ENCODE peak calls at places on chromosomes 11 and 22, in nine cellular contexts. One of them, this sample, is unnamed.

GRCh38 chr22:42856179-42856864 is 751 bp downstream of the ARFGAP3 start:
- DNase-seq in naive thymus-derived CD4-positive, alpha-beta T cell: peak; percentile 51
- DNase-seq in astrocyte: no peak
- DNase-seq in adrenal gland: peak; percentile 89
- DNase-seq in CD4-positive, alpha-beta memory T cell: peak; percentile 68
- DNase-seq in A549: no peak
- DNase-seq in iPS DF 6.9: no peak
- DNase-seq in IMR-90: peak; percentile 22
- DNase-seq in body of pancreas: peak; percentile 82
- DNase-seq in this sample: peak; percentile 15

GRCh38 chr11:101759771-101760450 is 154.9 kb upstream of the CEP126 start:
- DNase-seq in naive thymus-derived CD4-positive, alpha-beta T cell: no peak
- DNase-seq in astrocyte: no peak
- DNase-seq in adrenal gland: no peak
- DNase-seq in CD4-positive, alpha-beta memory T cell: no peak
- DNase-seq in A549: peak; percentile 7
- DNase-seq in iPS DF 6.9: no peak
- DNase-seq in IMR-90: peak; percentile 23
- DNase-seq in body of pancreas: no peak
- DNase-seq in this sample: no peak

GRCh38 chr22:48347311-48347710 is 1480.4 kb downstream of the BRD1 start:
- DNase-seq in naive thymus-derived CD4-positive, alpha-beta T cell: no peak
- DNase-seq in astrocyte: no peak
- DNase-seq in adrenal gland: no peak
- DNase-seq in CD4-positive, alpha-beta memory T cell: no peak
- DNase-seq in A549: no peak
- DNase-seq in iPS DF 6.9: no peak
- DNase-seq in IMR-90: no peak
- DNase-seq in body of pancreas: no peak
- DNase-seq in this sample: no peak

GRCh38 chr11:122723576-122723975 is 68.1 kb downstream of the UBASH3B start:
- DNase-seq in naive thymus-derived CD4-positive, alpha-beta T cell: peak; percentile 42
- DNase-seq in astrocyte: peak; percentile 60
- DNase-seq in adrenal gland: no peak
- DNase-seq in CD4-positive, alpha-beta memory T cell: no peak
- DNase-seq in A549: no peak
- DNase-seq in iPS DF 6.9: no peak
- DNase-seq in IMR-90: peak; percentile 45
- DNase-seq in body of pancreas: no peak
- DNase-seq in this sample: peak; percentile 23

GRCh38 chr11:2777871-2778629 is 78.3 kb upstream of the KCNQ1OT1 start:
- DNase-seq in naive thymus-derived CD4-positive, alpha-beta T cell: peak; percentile 17
- DNase-seq in astrocyte: no peak
- DNase-seq in adrenal gland: peak; percentile 20
- DNase-seq in CD4-positive, alpha-beta memory T cell: no peak
- DNase-seq in A549: no peak
- DNase-seq in iPS DF 6.9: no peak
- DNase-seq in IMR-90: no peak
- DNase-seq in body of pancreas: peak; percentile 8
- DNase-seq in this sample: no peak

GRCh38 chr11:134362192-134362901 is 30.6 kb downstream of the GLB1L2 start:
- DNase-seq in naive thymus-derived CD4-positive, alpha-beta T cell: no peak
- DNase-seq in astrocyte: no peak
- DNase-seq in adrenal gland: no peak
- DNase-seq in CD4-positive, alpha-beta memory T cell: no peak
- DNase-seq in A549: no peak
- DNase-seq in iPS DF 6.9: no peak
- DNase-seq in IMR-90: no peak
- DNase-seq in body of pancreas: no peak
- DNase-seq in this sample: no peak

GRCh38 chr22:29477919-29478318 is 2.1 kb upstream of the NEFH start:
- DNase-seq in naive thymus-derived CD4-positive, alpha-beta T cell: no peak
- DNase-seq in astrocyte: no peak
- DNase-seq in adrenal gland: no peak
- DNase-seq in CD4-positive, alpha-beta memory T cell: no peak
- DNase-seq in A549: no peak
- DNase-seq in iPS DF 6.9: no peak
- DNase-seq in IMR-90: no peak
- DNase-seq in body of pancreas: no peak
- DNase-seq in this sample: no peak

GRCh38 chr11:68040121-68040956 is 1.5 kb downstream of the TCIRG1 start:
- DNase-seq in naive thymus-derived CD4-positive, alpha-beta T cell: peak; percentile 55
- DNase-seq in astrocyte: peak; percentile 40
- DNase-seq in adrenal gland: no peak
- DNase-seq in CD4-positive, alpha-beta memory T cell: peak; percentile 64
- DNase-seq in A549: peak; percentile 51
- DNase-seq in iPS DF 6.9: no peak
- DNase-seq in IMR-90: peak; percentile 73
- DNase-seq in body of pancreas: peak; percentile 82
- DNase-seq in this sample: peak; percentile 70

GRCh38 chr22:23175817-23176644 is 4.3 kb upstream of the BCR start:
- DNase-seq in naive thymus-derived CD4-positive, alpha-beta T cell: no peak
- DNase-seq in astrocyte: no peak
- DNase-seq in adrenal gland: no peak
- DNase-seq in CD4-positive, alpha-beta memory T cell: no peak
- DNase-seq in A549: no peak
- DNase-seq in iPS DF 6.9: no peak
- DNase-seq in IMR-90: no peak
- DNase-seq in body of pancreas: no peak
- DNase-seq in this sample: no peak

GRCh38 chr11:57288771-57289579 is 35.8 kb downstream of the TNKS1BP1 start:
- DNase-seq in naive thymus-derived CD4-positive, alpha-beta T cell: no peak
- DNase-seq in astrocyte: peak; percentile 91
- DNase-seq in adrenal gland: no peak
- DNase-seq in CD4-positive, alpha-beta memory T cell: no peak
- DNase-seq in A549: no peak
- DNase-seq in iPS DF 6.9: no peak
- DNase-seq in IMR-90: peak; percentile 96
- DNase-seq in body of pancreas: no peak
- DNase-seq in this sample: no peak

GRCh38 chr11:128965485-128965884 is 22.8 kb upstream of the TP53AIP1 start:
- DNase-seq in naive thymus-derived CD4-positive, alpha-beta T cell: no peak
- DNase-seq in astrocyte: no peak
- DNase-seq in adrenal gland: no peak
- DNase-seq in CD4-positive, alpha-beta memory T cell: no peak
- DNase-seq in A549: no peak
- DNase-seq in iPS DF 6.9: no peak
- DNase-seq in IMR-90: no peak
- DNase-seq in body of pancreas: no peak
- DNase-seq in this sample: no peak

GRCh38 chr22:46113910-46114517 is 36.3 kb upstream of the PPARA start:
- DNase-seq in naive thymus-derived CD4-positive, alpha-beta T cell: no peak
- DNase-seq in astrocyte: no peak
- DNase-seq in adrenal gland: no peak
- DNase-seq in CD4-positive, alpha-beta memory T cell: no peak
- DNase-seq in A549: no peak
- DNase-seq in iPS DF 6.9: no peak
- DNase-seq in IMR-90: no peak
- DNase-seq in body of pancreas: no peak
- DNase-seq in this sample: no peak

GRCh38 chr22:41947181-41948080 is 479 bp upstream of the CENPM start:
- DNase-seq in naive thymus-derived CD4-positive, alpha-beta T cell: no peak
- DNase-seq in astrocyte: no peak
- DNase-seq in adrenal gland: no peak
- DNase-seq in CD4-positive, alpha-beta memory T cell: no peak
- DNase-seq in A549: no peak
- DNase-seq in iPS DF 6.9: no peak
- DNase-seq in IMR-90: no peak
- DNase-seq in body of pancreas: no peak
- DNase-seq in this sample: no peak

GRCh38 chr22:31947296-31947695 is 3.0 kb downstream of the YWHAH start:
- DNase-seq in naive thymus-derived CD4-positive, alpha-beta T cell: no peak
- DNase-seq in astrocyte: no peak
- DNase-seq in adrenal gland: no peak
- DNase-seq in CD4-positive, alpha-beta memory T cell: no peak
- DNase-seq in A549: peak; percentile 31
- DNase-seq in iPS DF 6.9: no peak
- DNase-seq in IMR-90: no peak
- DNase-seq in body of pancreas: peak; percentile 36
- DNase-seq in this sample: no peak

GRCh38 chr11:130609121-130610035 is 160.9 kb downstream of the ADAMTS15 start:
- DNase-seq in naive thymus-derived CD4-positive, alpha-beta T cell: no peak
- DNase-seq in astrocyte: no peak
- DNase-seq in adrenal gland: peak; percentile 57
- DNase-seq in CD4-positive, alpha-beta memory T cell: no peak
- DNase-seq in A549: no peak
- DNase-seq in iPS DF 6.9: no peak
- DNase-seq in IMR-90: no peak
- DNase-seq in body of pancreas: peak; percentile 66
- DNase-seq in this sample: no peak

GRCh38 chr11:130613396-130613795 is 165.0 kb downstream of the ADAMTS15 start:
- DNase-seq in naive thymus-derived CD4-positive, alpha-beta T cell: no peak
- DNase-seq in astrocyte: no peak
- DNase-seq in adrenal gland: no peak
- DNase-seq in CD4-positive, alpha-beta memory T cell: no peak
- DNase-seq in A549: no peak
- DNase-seq in iPS DF 6.9: no peak
- DNase-seq in IMR-90: no peak
- DNase-seq in body of pancreas: no peak
- DNase-seq in this sample: no peak

GRCh38 chr11:130611791-130612251 is 163.4 kb downstream of the ADAMTS15 start:
- DNase-seq in naive thymus-derived CD4-positive, alpha-beta T cell: no peak
- DNase-seq in astrocyte: peak; percentile 81
- DNase-seq in adrenal gland: no peak
- DNase-seq in CD4-positive, alpha-beta memory T cell: no peak
- DNase-seq in A549: peak; percentile 61
- DNase-seq in iPS DF 6.9: no peak
- DNase-seq in IMR-90: peak; percentile 88
- DNase-seq in body of pancreas: no peak
- DNase-seq in this sample: peak; percentile 46

GRCh38 chr11:130608267-130608666 is 159.8 kb downstream of the ADAMTS15 start:
- DNase-seq in naive thymus-derived CD4-positive, alpha-beta T cell: no peak
- DNase-seq in astrocyte: no peak
- DNase-seq in adrenal gland: no peak
- DNase-seq in CD4-positive, alpha-beta memory T cell: no peak
- DNase-seq in A549: no peak
- DNase-seq in iPS DF 6.9: no peak
- DNase-seq in IMR-90: no peak
- DNase-seq in body of pancreas: no peak
- DNase-seq in this sample: no peak

DNA sequence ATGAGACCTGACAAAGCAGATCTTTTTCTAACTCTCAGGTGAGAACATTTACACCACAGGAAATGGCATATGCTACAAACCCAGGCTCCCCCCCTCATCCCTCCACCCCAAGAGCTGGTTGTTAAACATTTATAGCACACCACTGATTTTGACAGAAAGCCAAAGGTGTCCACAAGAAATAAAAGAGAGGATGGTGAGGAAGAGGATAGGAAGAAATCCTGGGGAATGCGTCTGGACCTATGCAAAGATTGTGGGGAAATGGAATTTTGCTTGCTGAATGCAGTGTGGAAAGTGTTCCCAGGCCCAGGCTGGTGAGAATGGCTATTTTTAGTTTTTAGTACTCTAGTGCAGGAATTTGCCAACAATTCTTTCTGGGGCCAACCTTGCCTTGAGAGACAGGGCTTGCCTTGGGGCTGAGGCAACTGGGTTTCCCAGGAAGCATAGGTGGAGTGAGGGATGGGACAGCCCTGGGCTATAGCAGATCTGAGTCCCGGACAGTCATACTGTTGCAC is 163.9 kb downstream of the ADAMTS15 start:
- DNase-seq in naive thymus-derived CD4-positive, alpha-beta T cell: no peak
- DNase-seq in astrocyte: peak; percentile 82
- DNase-seq in adrenal gland: no peak
- DNase-seq in CD4-positive, alpha-beta memory T cell: no peak
- DNase-seq in A549: peak; percentile 28
- DNase-seq in iPS DF 6.9: no peak
- DNase-seq in IMR-90: peak; percentile 73
- DNase-seq in body of pancreas: no peak
- DNase-seq in this sample: no peak
- H3K4me3 ChIP-seq in naive thymus-derived CD4-positive, alpha-beta T cell: no peak overlapping the region
- H3K4me3 ChIP-seq in astrocyte: peak overlapping the region; percentile 4
- H3K4me3 ChIP-seq in adrenal gland: no peak overlapping the region
- H3K4me3 ChIP-seq in CD4-positive, alpha-beta memory T cell: no peak overlapping the region
- H3K4me3 ChIP-seq in A549: no peak overlapping the region
- H3K4me3 ChIP-seq in iPS DF 6.9: no peak overlapping the region
- H3K4me3 ChIP-seq in IMR-90: no peak overlapping the region
- H3K4me3 ChIP-seq in body of pancreas: no peak overlapping the region
- H3K4me3 ChIP-seq in this sample: no peak overlapping the region

GRCh38 chr11:112579282-112579681 is 318.6 kb upstream of the PLET1 start:
- DNase-seq in naive thymus-derived CD4-positive, alpha-beta T cell: no peak
- DNase-seq in astrocyte: no peak
- DNase-seq in adrenal gland: peak; percentile 57
- DNase-seq in CD4-positive, alpha-beta memory T cell: no peak
- DNase-seq in A549: no peak
- DNase-seq in iPS DF 6.9: no peak
- DNase-seq in IMR-90: no peak
- DNase-seq in body of pancreas: no peak
- DNase-seq in this sample: no peak
- H3K4me3 ChIP-seq in naive thymus-derived CD4-positive, alpha-beta T cell: no peak overlapping the region
- H3K4me3 ChIP-seq in astrocyte: no peak overlapping the region
- H3K4me3 ChIP-seq in adrenal gland: no peak overlapping the region
- H3K4me3 ChIP-seq in CD4-positive, alpha-beta memory T cell: no peak overlapping the region
- H3K4me3 ChIP-seq in A549: no peak overlapping the region
- H3K4me3 ChIP-seq in iPS DF 6.9: no peak overlapping the region
- H3K4me3 ChIP-seq in IMR-90: no peak overlapping the region
- H3K4me3 ChIP-seq in body of pancreas: no peak overlapping the region
- H3K4me3 ChIP-seq in this sample: no peak overlapping the region

DNA sequence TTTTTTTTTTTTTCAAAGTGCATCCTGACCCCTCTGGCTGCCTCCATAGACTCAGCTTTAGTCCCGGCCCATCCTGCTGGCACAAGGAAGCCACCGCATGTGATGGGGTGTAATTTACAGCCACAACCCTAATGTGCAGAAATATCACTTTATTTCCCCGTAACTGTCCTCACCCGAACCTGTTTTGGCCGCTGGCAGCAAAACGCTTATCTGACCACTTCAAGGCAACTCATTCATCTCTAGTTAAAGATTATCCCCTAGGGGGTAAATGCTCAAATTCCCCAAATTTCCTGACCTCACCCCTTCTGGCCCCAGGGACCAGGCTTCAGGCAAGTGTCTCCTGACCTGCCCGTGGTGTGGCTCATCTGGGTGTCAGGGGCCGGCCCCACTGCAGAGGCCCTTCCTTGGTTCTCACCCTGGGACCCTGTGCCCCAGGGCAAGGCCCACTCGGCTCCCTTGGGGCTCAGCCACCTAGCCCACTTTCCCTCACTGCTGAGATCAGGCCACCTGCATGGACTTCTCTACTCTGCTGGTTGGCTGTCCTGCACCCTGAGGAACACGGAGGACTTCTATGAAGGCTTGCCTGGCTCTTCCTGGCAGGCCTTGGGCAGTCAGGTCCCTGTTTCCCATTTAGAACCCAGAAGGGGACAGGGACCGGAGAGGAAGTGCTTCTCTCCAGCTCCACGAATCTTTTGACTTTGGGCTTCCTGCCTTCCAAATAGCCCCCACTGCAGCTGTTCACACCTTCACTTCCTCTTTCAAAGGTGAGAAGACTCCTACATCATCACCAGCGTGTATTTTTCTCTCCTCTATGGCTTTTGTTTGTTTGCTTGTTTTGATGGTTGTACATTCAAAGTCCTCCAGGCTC is 53.3 kb downstream of the WNT11 start:
- DNase-seq in naive thymus-derived CD4-positive, alpha-beta T cell: no peak
- DNase-seq in astrocyte: no peak
- DNase-seq in adrenal gland: no peak
- DNase-seq in CD4-positive, alpha-beta memory T cell: no peak
- DNase-seq in A549: no peak
- DNase-seq in iPS DF 6.9: no peak
- DNase-seq in IMR-90: no peak
- DNase-seq in body of pancreas: peak; percentile 46
- DNase-seq in this sample: no peak
- H3K4me3 ChIP-seq in naive thymus-derived CD4-positive, alpha-beta T cell: peak overlapping the region; percentile 54
- H3K4me3 ChIP-seq in astrocyte: peak overlapping the region; percentile 49
- H3K4me3 ChIP-seq in adrenal gland: peak overlapping the region; percentile 54
- H3K4me3 ChIP-seq in CD4-positive, alpha-beta memory T cell: no peak overlapping the region
- H3K4me3 ChIP-seq in A549: no peak overlapping the region
- H3K4me3 ChIP-seq in iPS DF 6.9: no peak overlapping the region
- H3K4me3 ChIP-seq in IMR-90: no peak overlapping the region
- H3K4me3 ChIP-seq in body of pancreas: no peak overlapping the region
- H3K4me3 ChIP-seq in this sample: peak overlapping the region; percentile 3

GRCh38 chr11:76781046-76781801 is 1.9 kb upstream of the TSKU start:
- DNase-seq in naive thymus-derived CD4-positive, alpha-beta T cell: no peak
- DNase-seq in astrocyte: no peak
- DNase-seq in adrenal gland: no peak
- DNase-seq in CD4-positive, alpha-beta memory T cell: no peak
- DNase-seq in A549: no peak
- DNase-seq in iPS DF 6.9: no peak
- DNase-seq in IMR-90: no peak
- DNase-seq in body of pancreas: no peak
- DNase-seq in this sample: no peak
- H3K4me3 ChIP-seq in naive thymus-derived CD4-positive, alpha-beta T cell: no peak overlapping the region
- H3K4me3 ChIP-seq in astrocyte: no peak overlapping the region
- H3K4me3 ChIP-seq in adrenal gland: no peak overlapping the region
- H3K4me3 ChIP-seq in CD4-positive, alpha-beta memory T cell: no peak overlapping the region
- H3K4me3 ChIP-seq in A549: peak overlapping the region; percentile 71
- H3K4me3 ChIP-seq in iPS DF 6.9: no peak overlapping the region
- H3K4me3 ChIP-seq in IMR-90: no peak overlapping the region
- H3K4me3 ChIP-seq in body of pancreas: no peak overlapping the region
- H3K4me3 ChIP-seq in this sample: peak overlapping the region; percentile 94

This sample was measured in PC-9.